ENCODE peak calls at places on chromosome 15, in four cellular contexts. F is breast epithelium, H is cardiac fibroblast, R is PC-3. N is an unnamed sample.

GRCh38 chr15:39624806-39625205 is 43.9 kb downstream of the THBS1 start:
- DNase-seq in R (peak; percentile 88), F (peak; percentile 69), H (peak; percentile 94), N (peak; percentile 68)

GRCh38 chr15:94467034-94467433 is 235.7 kb downstream of the MCTP2 start:
- DNase-seq in R (no peak), F (no peak), H (no peak), N (no peak)

GRCh38 chr15:49164865-49165264 is 5.2 kb upstream of the GALK2 start:
- DNase-seq in F (no peak), H (no peak), R (no peak), N (no peak)

GRCh38 chr15:59018833-59019232 is 31.4 kb downstream of the RNF111 start:
- DNase-seq in R (no peak), F (no peak), H (no peak), N (no peak)

GRCh38 chr15:80434926-80435720 is 30.9 kb downstream of the ARNT2 start:
- DNase-seq in F (no peak), H (no peak), R (no peak), N (no peak)

GRCh38 chr15:73127302-73127936 is 75.2 kb downstream of the NEO1 start:
- DNase-seq in H (peak; percentile 47), F (no peak), R (peak; percentile 56), N (no peak)

GRCh38 chr15:55526559-55527036 is 18.6 kb upstream of the DNAAF4 start:
- DNase-seq in F (no peak), R (peak; percentile 53), H (peak; percentile 81), N (no peak)

GRCh38 chr15:88331291-88331690 is 74.8 kb upstream of the NTRK3 start:
- DNase-seq in H (peak; percentile 21), R (peak; percentile 33), F (no peak), N (no peak)

GRCh38 chr15:70775160-70775559 is 11.8 kb upstream of the UACA start:
- DNase-seq in R (peak; percentile 80), F (no peak), H (peak; percentile 72), N (no peak)

GRCh38 chr15:92141607-92142006 is 252.1 kb upstream of the ST8SIA2 start:
- DNase-seq in H (no peak), F (no peak), R (no peak), N (no peak)

GRCh38 chr15:92142242-92143232 is 251.1 kb upstream of the ST8SIA2 start:
- DNase-seq in R (no peak), F (no peak), H (peak; percentile 44), N (no peak)

GRCh38 chr15:92149029-92149428 is 244.7 kb upstream of the ST8SIA2 start:
- DNase-seq in F (no peak), R (no peak), H (no peak), N (no peak)

GRCh38 chr15:92140802-92141201 is 252.9 kb upstream of the ST8SIA2 start:
- DNase-seq in H (no peak), R (peak; percentile 29), F (no peak), N (no peak)

DNA sequence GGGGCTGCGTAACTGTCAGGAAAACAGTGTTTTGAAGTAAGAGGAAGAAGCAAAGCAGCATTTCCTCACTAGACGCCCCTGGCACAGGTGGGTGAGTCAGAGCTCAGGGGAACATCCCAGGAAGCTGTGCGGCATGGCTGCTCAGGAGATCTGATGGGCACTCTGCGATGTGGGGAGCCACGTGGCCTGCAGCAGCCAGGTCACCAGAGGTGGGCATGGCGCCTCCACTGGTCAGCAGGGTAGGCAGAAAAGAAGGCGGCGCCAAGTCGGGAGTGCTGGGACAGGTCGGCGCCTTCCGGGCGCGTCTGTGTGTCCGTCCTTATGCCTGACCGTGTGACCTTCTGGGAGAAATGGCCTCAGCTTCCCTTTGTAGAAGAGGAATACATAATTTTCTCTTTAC is 249.9 kb upstream of the ST8SIA2 start:
- DNase-seq in F (no peak), R (no peak), H (no peak), N (no peak)
- TF ChIP-seq CTCF in F (no peak), R (no peak), H (no peak), N (no peak)

DNA sequence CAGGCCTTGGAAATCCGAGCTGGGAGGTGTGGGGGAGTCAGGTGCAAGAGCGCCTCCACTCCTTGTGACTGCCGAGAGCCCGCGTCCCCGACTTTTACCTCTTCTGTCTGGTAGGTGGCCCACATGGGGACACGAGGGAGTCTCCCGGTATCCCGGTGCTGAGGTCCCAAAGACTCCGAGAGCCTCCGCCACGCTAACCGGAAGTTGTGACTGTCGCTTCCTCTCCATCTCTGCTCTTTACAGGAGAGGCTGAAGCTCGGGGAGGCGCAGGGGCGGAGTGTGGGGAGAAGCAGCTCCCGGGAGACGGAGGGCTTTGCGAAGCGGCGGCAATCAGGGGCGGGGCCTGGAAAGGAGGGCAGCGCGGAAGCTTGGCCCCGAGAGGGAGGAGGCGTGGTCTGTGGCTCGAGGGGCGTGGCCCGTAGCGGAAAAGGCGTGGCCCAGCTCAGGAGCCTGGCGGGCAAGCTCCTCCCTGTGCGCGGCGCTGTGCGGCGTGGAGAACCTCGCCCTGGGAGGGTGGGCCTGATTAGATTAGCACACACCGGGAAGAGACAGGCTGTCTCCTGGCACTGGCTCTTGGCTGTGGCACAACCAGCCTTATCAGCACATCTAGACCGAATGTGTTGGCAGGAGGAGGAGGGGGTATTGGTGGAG is 143.9 kb downstream of the GABRB3 start:
- DNase-seq in H (peak; percentile 12), F (peak; percentile 38), R (peak; percentile 91), N (peak; percentile 95)
- H3K4me3 ChIP-seq in H (no peak overlapping the region), F (peak overlapping the region; percentile 37), R (peak overlapping the region; percentile 63), N (peak overlapping the region; percentile 24)

GRCh38 chr15:82081904-82082810 is 36.3 kb upstream of the MEX3B start:
- DNase-seq in H (peak; percentile 76), F (no peak), R (peak; percentile 68), N (no peak)
- TF ChIP-seq CTCF in H (peak; percentile 15), F (no peak), R (peak; percentile 45), N (no peak)

DNA sequence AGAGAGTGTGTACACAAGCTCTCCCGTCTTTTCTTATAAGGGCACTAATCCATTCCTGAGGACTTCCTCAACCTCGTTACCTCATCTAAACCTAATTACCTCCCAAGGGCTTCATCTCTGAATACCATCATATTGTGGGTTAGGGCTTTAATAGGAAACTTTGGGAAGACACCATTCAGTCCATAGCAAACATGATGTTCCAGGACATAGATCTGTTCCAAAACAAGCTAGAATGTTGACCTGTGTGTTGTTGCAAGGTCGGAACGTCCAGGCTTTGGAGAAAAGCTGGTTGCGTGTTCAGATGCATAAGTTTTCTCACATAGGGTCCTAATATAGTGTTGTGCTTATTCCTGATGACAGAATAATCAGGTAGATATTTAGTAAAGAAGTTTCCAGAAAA is 9.7 kb upstream of the TMEM87A start:
- DNase-seq in F (no peak), R (no peak), H (no peak), N (no peak)
- H3K4me3 ChIP-seq in F (no peak overlapping the region), R (no peak overlapping the region), H (no peak overlapping the region), N (no peak overlapping the region)